ENCODE peak calls at places on chromosomes 3 and 15, in four cellular contexts. Y is effector memory CD8-positive, alpha-beta T cell; C is iris pigment epithelial cell; E is activated CD4-positive, alpha-beta T cell treated with anti-CD3 and anti-CD28 coated beads for 36 hours. O is an unnamed sample.

GRCh38 chr15:76994001-76994400 is 925 bp upstream of the PSTPIP1 start:
- DNase-seq in C (no peak), Y (peak; percentile 43), E (peak; percentile 86), O (no peak)

GRCh38 chr3:148512648-148513047 is 185.1 kb upstream of the AGTR1 start:
- DNase-seq in Y (no peak), C (peak; percentile 29), E (no peak), O (no peak)

GRCh38 chr3:108130247-108130646 is 39.4 kb upstream of the CD47 start:
- DNase-seq in Y (no peak), E (no peak), C (no peak), O (no peak)

GRCh38 chr3:46994801-46995731 is 15.6 kb downstream of the NBEAL2 start:
- DNase-seq in C (no peak), E (no peak), Y (no peak), O (no peak)

GRCh38 chr15:40567111-40567510 is 2.0 kb upstream of the RPUSD2 start:
- DNase-seq in Y (no peak), C (no peak), E (no peak), O (no peak)

GRCh38 chr15:67174864-67175573 is 79.4 kb downstream of the AAGAB start:
- DNase-seq in C (peak; percentile 74), Y (no peak), E (peak; percentile 61), O (no peak)

GRCh38 chr3:73480187-73480672 is 144.5 kb downstream of the PDZRN3 start:
- DNase-seq in Y (no peak), C (no peak), E (no peak), O (no peak)

GRCh38 chr3:183551930-183552329 is 3.6 kb downstream of the KLHL6 start:
- DNase-seq in E (peak; percentile 76), Y (no peak), C (no peak), O (no peak)

GRCh38 chr3:5019411-5020261 is 40.4 kb downstream of the BHLHE40 start:
- DNase-seq in C (no peak), Y (peak; percentile 49), E (peak; percentile 88), O (no peak)

GRCh38 chr3:9308298-9308990 is 54.4 kb upstream of the THUMPD3 start:
- DNase-seq in E (no peak), Y (no peak), C (no peak), O (no peak)

GRCh38 chr3:177448987-177449975 is 252.0 kb upstream of the TBL1XR1 start:
- DNase-seq in C (peak; percentile 97), E (peak; percentile 14), Y (peak; percentile 21), O (peak; percentile 77)